ENCODE peak calls at places on chromosomes 7 and 10, in nine cellular contexts. A, L, X, N, F, O, G, I and Q are unnamed samples.

GRCh38 chr7:150450491-150450992 is at the start of gene GIMAP8:
- DNase-seq in X (no peak), A (no peak), G (no peak), F (no peak), N (no peak), O (no peak), I (peak; percentile 19), L (peak; percentile 73), Q (no peak)

GRCh38 chr7:47215049-47215448 is 366.9 kb downstream of the TNS3 start:
- DNase-seq in I (no peak), F (no peak), O (no peak), X (no peak), A (no peak), L (no peak), G (no peak), N (no peak), Q (no peak)

GRCh38 chr10:84366041-84366440 is 37.7 kb downstream of the CCSER2 start:
- DNase-seq in O (no peak), F (no peak), L (no peak), N (no peak), A (no peak), I (no peak), X (no peak), G (no peak), Q (no peak)

GRCh38 chr10:75208177-75208576 is 2.4 kb upstream of the VDAC2 start:
- DNase-seq in F (peak; percentile 61), N (no peak), A (peak; percentile 82), L (no peak), X (no peak), O (peak; percentile 20), I (no peak), G (peak; percentile 90), Q (no peak)

GRCh38 chr7:27603813-27604212 is 58.9 kb downstream of the HIBADH start:
- DNase-seq in A (no peak), X (peak; percentile 19), I (no peak), O (peak; percentile 12), L (no peak), N (no peak), F (no peak), G (no peak), Q (no peak)

GRCh38 chr7:39509912-39510311 is 56.3 kb upstream of the YAE1 start:
- DNase-seq in I (no peak), L (no peak), G (no peak), A (no peak), O (no peak), F (no peak), N (no peak), X (no peak), Q (no peak)

GRCh38 chr10:52216852-52217251 is 97.2 kb upstream of the DKK1 start:
- DNase-seq in G (peak; percentile 93), F (peak; percentile 5), X (no peak), I (no peak), N (no peak), A (peak; percentile 94), O (no peak), L (no peak), Q (peak; percentile 62)

GRCh38 chr7:92834661-92835139 is 1.7 kb downstream of the CDK6 start:
- DNase-seq in O (peak; percentile 50), F (peak; percentile 10), A (no peak), L (peak; percentile 66), G (no peak), N (peak; percentile 81), I (no peak), X (peak; percentile 55), Q (no peak)

GRCh38 chr7:112938895-112939588 is 147.6 kb downstream of the GPR85 start:
- DNase-seq in X (peak; percentile 86), I (no peak), N (no peak), L (peak; percentile 57), G (peak; percentile 20), A (peak; percentile 31), O (peak; percentile 81), F (peak; percentile 5), Q (no peak)

GRCh38 chr7:111832159-111832558 is 269.9 kb upstream of the IMMP2L start:
- DNase-seq in L (no peak), X (no peak), I (no peak), F (no peak), A (no peak), G (no peak), N (no peak), O (no peak), Q (no peak)

GRCh38 chr7:127678947-127679346 is 27.0 kb downstream of the SND1 start:
- DNase-seq in F (no peak), O (no peak), G (peak; percentile 71), N (no peak), X (no peak), L (no peak), A (peak; percentile 49), I (no peak), Q (no peak)

GRCh38 chr7:130141858-130142653 is 63.1 kb downstream of the TMEM209 start:
- DNase-seq in I (no peak), F (no peak), G (no peak), O (no peak), N (no peak), L (no peak), X (peak; percentile 23), A (no peak), Q (no peak)
- H3K4me3 ChIP-seq in I (peak overlapping the region; percentile 57), F (peak overlapping the region; percentile 53), G (peak overlapping the region; percentile 27), O (peak overlapping the region; percentile 20), N (peak overlapping the region; percentile 67), L (peak overlapping the region; percentile 42), X (peak overlapping the region; percentile 3), A (peak overlapping the region; percentile 54), Q (no peak overlapping the region)

GRCh38 chr7:52592698-52593097 is 442.7 kb upstream of the POM121L12 start:
- DNase-seq in N (no peak), X (no peak), A (no peak), L (no peak), I (no peak), O (no peak), G (no peak), F (no peak), Q (no peak)
- TF ChIP-seq CTCF in N (no peak), X (peak; percentile 24), A (no peak), L (no peak), I (no peak), O (no peak), G (no peak), F (no peak), Q (no peak)

GRCh38 chr10:99742701-99743100 is 10.7 kb downstream of the CUTC start:
- DNase-seq in N (no peak), O (no peak), L (no peak), G (peak; percentile 48), A (peak; percentile 23), X (no peak), I (no peak), F (no peak), Q (peak; percentile 19)
- H3K36me3 ChIP-seq in N (peaks cover 93% of the 10 kb centered on the region), O (peaks cover 64% of the 10 kb centered on the region), L (no peaks in the 10 kb centered on the region), G (peaks cover 33% of the 10 kb centered on the region), A (no peaks in the 10 kb centered on the region), X (peaks cover 33% of the 10 kb centered on the region), I (peaks cover 17% of the 10 kb centered on the region), F (peaks cover 4% of the 10 kb centered on the region), Q (peaks cover 5% of the 10 kb centered on the region)

DNA sequence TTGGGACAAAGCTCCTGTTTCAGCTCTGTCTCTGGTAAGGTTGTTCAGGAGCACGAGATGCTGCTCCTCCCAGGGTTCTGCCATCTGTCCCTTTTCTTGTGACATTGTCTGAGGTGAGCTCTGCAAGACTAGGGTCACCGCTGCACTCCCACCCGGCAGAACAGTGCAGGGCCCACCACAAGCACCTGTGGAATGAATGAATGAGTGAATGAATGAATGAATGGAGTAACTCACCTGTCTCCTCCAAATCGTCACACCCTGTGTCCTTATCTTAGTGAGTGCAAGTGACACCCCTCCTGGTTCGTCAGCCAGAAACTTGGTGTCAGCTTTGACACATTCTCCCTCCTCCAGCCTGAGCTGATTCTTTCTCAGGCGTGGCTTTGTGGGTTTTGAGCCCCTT is 89.5 kb downstream of the BEND7 start:
- DNase-seq in A (no peak), X (no peak), O (no peak), I (no peak), L (no peak), N (no peak), G (no peak), F (no peak), Q (no peak)
- H3K4me3 ChIP-seq in A (no peak overlapping the region), X (peak overlapping the region; percentile 55), O (peak overlapping the region; percentile 41), I (no peak overlapping the region), L (no peak overlapping the region), N (peak overlapping the region; percentile 48), G (no peak overlapping the region), F (no peak overlapping the region), Q (no peak overlapping the region)

GRCh38 chr10:34637419-34637911 is 177.6 kb downstream of the PARD3 start:
- DNase-seq in G (peak; percentile 23), F (peak; percentile 52), X (peak; percentile 84), N (no peak), O (peak; percentile 77), A (peak; percentile 51), L (peak; percentile 82), I (no peak), Q (no peak)

GRCh38 chr10:34641913-34642558 is 173.1 kb downstream of the PARD3 start:
- DNase-seq in F (no peak), N (no peak), O (peak; percentile 46), A (no peak), X (no peak), G (no peak), L (no peak), I (no peak), Q (no peak)

GRCh38 chr10:34641147-34641912 is 173.8 kb downstream of the PARD3 start:
- DNase-seq in G (no peak), I (no peak), F (no peak), N (no peak), X (no peak), A (no peak), L (no peak), O (no peak), Q (no peak)

GRCh38 chr10:34635111-34635510 is 180.0 kb downstream of the PARD3 start:
- DNase-seq in X (no peak), N (no peak), G (no peak), I (no peak), O (no peak), F (no peak), A (no peak), L (no peak), Q (no peak)

GRCh38 chr10:34638405-34639054 is 176.6 kb downstream of the PARD3 start:
- DNase-seq in L (peak; percentile 89), X (peak; percentile 75), F (peak; percentile 79), N (peak; percentile 94), G (peak; percentile 88), I (no peak), O (peak; percentile 71), A (peak; percentile 92), Q (peak; percentile 37)
- TF ChIP-seq CTCF in L (peak; percentile 86), X (peak; percentile 95), F (peak; percentile 76), N (peak; percentile 86), G (peak; percentile 97), I (peak; percentile 90), O (peak; percentile 85), A (peak; percentile 96), Q (peak; percentile 86)

GRCh38 chr7:23334482-23335056 is 35.4 kb downstream of the MALSU1 start:
- DNase-seq in L (no peak), X (no peak), A (peak; percentile 95), F (peak; percentile 73), G (peak; percentile 99), I (no peak), O (no peak), N (no peak), Q (peak; percentile 92)
- H3K36me3 ChIP-seq in L (no peaks in the 10 kb centered on the region), X (peaks cover 56% of the 10 kb centered on the region), A (no peaks in the 10 kb centered on the region), F (no peaks in the 10 kb centered on the region), G (peaks cover 17% of the 10 kb centered on the region), I (no peaks in the 10 kb centered on the region), O (peaks cover 54% of the 10 kb centered on the region), N (no peaks in the 10 kb centered on the region), Q (no peaks in the 10 kb centered on the region)

GRCh38 chr7:5634107-5634950 is 147.1 kb downstream of the RNF216 start:
- DNase-seq in N (peak; percentile 90), F (no peak), X (peak; percentile 78), G (peak; percentile 94), A (peak; percentile 89), I (no peak), O (peak; percentile 40), L (peak; percentile 59), Q (peak; percentile 96)
- H3K4me3 ChIP-seq in N (peak overlapping the region; percentile 10), F (no peak overlapping the region), X (peak overlapping the region; percentile 19), G (no peak overlapping the region), A (peak overlapping the region; percentile 25), I (no peak overlapping the region), O (no peak overlapping the region), L (no peak overlapping the region), Q (no peak overlapping the region)